ENCODE peak calls at places on chromosomes 11 and 22, in six cellular contexts. One of them, this sample, is unnamed. For H3K4me1, the result is how much of the 10 kb centered on the place peaks cover.

GRCh38 chr22:19357270-19358105 is 66.0 kb upstream of the CLTCL1 start:
- DNase-seq in heart right ventricle: no peak
- DNase-seq in pancreas: no peak
- DNase-seq in esophagus squamous epithelium: no peak
- DNase-seq in cardiac muscle cell: no peak
- DNase-seq in HepG2: no peak
- DNase-seq in this sample: no peak

GRCh38 chr11:64809781-64810241 is 540 bp downstream of the MEN1 start:
- DNase-seq in cardiac muscle cell: peak
- DNase-seq in HepG2: no peak
- DNase-seq in esophagus squamous epithelium: no peak
- DNase-seq in pancreas: peak
- DNase-seq in heart right ventricle: no peak
- DNase-seq in this sample: no peak

GRCh38 chr22:39089928-39090327 is 7.1 kb upstream of the APOBEC3H start:
- DNase-seq in pancreas: no peak
- DNase-seq in HepG2: no peak
- DNase-seq in heart right ventricle: no peak
- DNase-seq in esophagus squamous epithelium: no peak
- DNase-seq in cardiac muscle cell: no peak
- DNase-seq in this sample: no peak

GRCh38 chr22:43151251-43152000 is at the start of gene TSPO:
- DNase-seq in heart right ventricle: peak
- DNase-seq in HepG2: no peak
- DNase-seq in esophagus squamous epithelium: no peak
- DNase-seq in cardiac muscle cell: peak
- DNase-seq in pancreas: peak
- DNase-seq in this sample: peak

GRCh38 chr11:124592627-124593026 is 18.6 kb upstream of the PANX3 start:
- DNase-seq in esophagus squamous epithelium: no peak
- DNase-seq in heart right ventricle: no peak
- DNase-seq in cardiac muscle cell: no peak
- DNase-seq in HepG2: no peak
- DNase-seq in pancreas: no peak
- DNase-seq in this sample: no peak

GRCh38 chr11:17786824-17787525 is 52.4 kb downstream of the KCNC1 start:
- DNase-seq in heart right ventricle: no peak
- DNase-seq in cardiac muscle cell: peak
- DNase-seq in HepG2: no peak
- DNase-seq in esophagus squamous epithelium: no peak
- DNase-seq in pancreas: no peak
- DNase-seq in this sample: no peak

GRCh38 chr11:47569646-47570045 is 4.2 kb downstream of the PTPMT1 start:
- DNase-seq in HepG2: no peak
- DNase-seq in pancreas: no peak
- DNase-seq in heart right ventricle: no peak
- DNase-seq in esophagus squamous epithelium: no peak
- DNase-seq in cardiac muscle cell: no peak
- DNase-seq in this sample: no peak

GRCh38 chr11:110571286-110571685 is 141.0 kb downstream of the ARHGAP20 start:
- DNase-seq in heart right ventricle: no peak
- DNase-seq in cardiac muscle cell: no peak
- DNase-seq in esophagus squamous epithelium: no peak
- DNase-seq in HepG2: no peak
- DNase-seq in pancreas: no peak
- DNase-seq in this sample: no peak

GRCh38 chr22:41563051-41563711 is 2.4 kb downstream of the CSDC2 start:
- DNase-seq in heart right ventricle: no peak
- DNase-seq in esophagus squamous epithelium: no peak
- DNase-seq in pancreas: no peak
- DNase-seq in cardiac muscle cell: peak
- DNase-seq in HepG2: peak
- DNase-seq in this sample: no peak

GRCh38 chr11:1756024-1756561 is 5.7 kb upstream of the IFITM10 start:
- DNase-seq in heart right ventricle: no peak
- DNase-seq in cardiac muscle cell: no peak
- DNase-seq in esophagus squamous epithelium: no peak
- DNase-seq in HepG2: no peak
- DNase-seq in pancreas: no peak
- DNase-seq in this sample: no peak

GRCh38 chr11:108733479-108734116 is 68.7 kb downstream of the DDX10 start:
- DNase-seq in HepG2: no peak
- DNase-seq in esophagus squamous epithelium: no peak
- DNase-seq in pancreas: no peak
- DNase-seq in heart right ventricle: no peak
- DNase-seq in cardiac muscle cell: peak
- DNase-seq in this sample: peak

GRCh38 chr11:16759857-16760256 is 21.4 kb downstream of the C11orf58 start:
- DNase-seq in HepG2: no peak
- DNase-seq in heart right ventricle: no peak
- DNase-seq in cardiac muscle cell: no peak
- DNase-seq in esophagus squamous epithelium: no peak
- DNase-seq in pancreas: no peak
- DNase-seq in this sample: no peak

GRCh38 chr11:35035894-35036408 is 103.0 kb upstream of the CD44 start:
- DNase-seq in heart right ventricle: peak
- DNase-seq in esophagus squamous epithelium: no peak
- DNase-seq in HepG2: no peak
- DNase-seq in cardiac muscle cell: peak
- DNase-seq in pancreas: no peak
- DNase-seq in this sample: no peak

GRCh38 chr11:31799036-31799793 is 11.9 kb downstream of the PAX6 start:
- DNase-seq in heart right ventricle: no peak
- DNase-seq in HepG2: no peak
- DNase-seq in cardiac muscle cell: no peak
- DNase-seq in pancreas: no peak
- DNase-seq in esophagus squamous epithelium: no peak
- DNase-seq in this sample: no peak

GRCh38 chr11:63508009-63508408 is 2.1 kb downstream of the LGALS12 start:
- DNase-seq in HepG2: peak
- DNase-seq in cardiac muscle cell: peak
- DNase-seq in esophagus squamous epithelium: no peak
- DNase-seq in pancreas: peak
- DNase-seq in heart right ventricle: peak
- DNase-seq in this sample: peak

GRCh38 chr22:48693377-48694135 is 1134.1 kb downstream of the BRD1 start:
- DNase-seq in HepG2: peak
- DNase-seq in esophagus squamous epithelium: no peak
- DNase-seq in pancreas: no peak
- DNase-seq in heart right ventricle: no peak
- DNase-seq in cardiac muscle cell: no peak
- DNase-seq in this sample: no peak

GRCh38 chr22:24466831-24467249 is 28.3 kb upstream of the UPB1 start:
- DNase-seq in esophagus squamous epithelium: no peak
- DNase-seq in cardiac muscle cell: peak
- DNase-seq in HepG2: no peak
- DNase-seq in heart right ventricle: peak
- DNase-seq in pancreas: no peak
- DNase-seq in this sample: no peak

GRCh38 chr11:6233984-6234313 is 487 bp downstream of the FHIP1B start:
- DNase-seq in pancreas: no peak
- DNase-seq in cardiac muscle cell: no peak
- DNase-seq in heart right ventricle: peak
- DNase-seq in HepG2: no peak
- DNase-seq in esophagus squamous epithelium: no peak
- DNase-seq in this sample: no peak

GRCh38 chr11:44817207-44817944 is 90.6 kb downstream of the TSPAN18 start:
- DNase-seq in heart right ventricle: no peak
- DNase-seq in esophagus squamous epithelium: no peak
- DNase-seq in HepG2: no peak
- DNase-seq in pancreas: no peak
- DNase-seq in cardiac muscle cell: no peak
- DNase-seq in this sample: no peak

GRCh38 chr22:26945565-26945964 is 288.2 kb downstream of the MIAT start:
- DNase-seq in pancreas: no peak
- DNase-seq in HepG2: no peak
- DNase-seq in heart right ventricle: no peak
- DNase-seq in esophagus squamous epithelium: no peak
- DNase-seq in cardiac muscle cell: no peak
- DNase-seq in this sample: no peak

GRCh38 chr11:1130276-1131032 is 27.3 kb upstream of the MUC5AC start:
- DNase-seq in cardiac muscle cell: no peak
- DNase-seq in esophagus squamous epithelium: no peak
- DNase-seq in heart right ventricle: no peak
- DNase-seq in pancreas: no peak
- DNase-seq in HepG2: no peak
- DNase-seq in this sample: no peak

GRCh38 chr11:65580031-65580692 is 4.3 kb downstream of the EHBP1L1 start:
- DNase-seq in esophagus squamous epithelium: no peak
- DNase-seq in heart right ventricle: no peak
- DNase-seq in pancreas: no peak
- DNase-seq in HepG2: no peak
- DNase-seq in cardiac muscle cell: no peak
- DNase-seq in this sample: no peak

GRCh38 chr11:121889931-121890330 is 226.1 kb downstream of the BLID start:
- DNase-seq in HepG2: no peak
- DNase-seq in esophagus squamous epithelium: no peak
- DNase-seq in heart right ventricle: no peak
- DNase-seq in pancreas: no peak
- DNase-seq in cardiac muscle cell: peak
- DNase-seq in this sample: no peak

GRCh38 chr11:95108159-95108611 is 18.5 kb downstream of the ENDOD1 start:
- DNase-seq in pancreas: no peak
- DNase-seq in heart right ventricle: peak
- DNase-seq in esophagus squamous epithelium: no peak
- DNase-seq in cardiac muscle cell: peak
- DNase-seq in HepG2: no peak
- DNase-seq in this sample: no peak

GRCh38 chr22:18076060-18076497 is 1.7 kb upstream of the PEX26 start:
- DNase-seq in pancreas: peak
- DNase-seq in cardiac muscle cell: peak
- DNase-seq in HepG2: peak
- DNase-seq in heart right ventricle: peak
- DNase-seq in esophagus squamous epithelium: no peak
- DNase-seq in this sample: peak

GRCh38 chr11:2099523-2100316 is 39.5 kb downstream of the IGF2 start:
- DNase-seq in HepG2: no peak
- DNase-seq in esophagus squamous epithelium: no peak
- DNase-seq in cardiac muscle cell: peak
- DNase-seq in pancreas: peak
- DNase-seq in heart right ventricle: no peak
- DNase-seq in this sample: no peak

GRCh38 chr11:87666730-87667129 is 508.5 kb downstream of the RAB38 start:
- DNase-seq in cardiac muscle cell: no peak
- DNase-seq in HepG2: no peak
- DNase-seq in esophagus squamous epithelium: no peak
- DNase-seq in pancreas: no peak
- DNase-seq in heart right ventricle: no peak
- DNase-seq in this sample: no peak

GRCh38 chr11:97772696-97773095 is 1248.1 kb upstream of the CNTN5 start:
- DNase-seq in cardiac muscle cell: peak
- DNase-seq in HepG2: no peak
- DNase-seq in esophagus squamous epithelium: no peak
- DNase-seq in heart right ventricle: no peak
- DNase-seq in pancreas: no peak
- DNase-seq in this sample: no peak

GRCh38 chr11:110712643-110713468 is 619 bp upstream of the ARHGAP20 start:
- DNase-seq in HepG2: no peak
- DNase-seq in cardiac muscle cell: peak
- DNase-seq in heart right ventricle: peak
- DNase-seq in esophagus squamous epithelium: no peak
- DNase-seq in pancreas: no peak
- DNase-seq in this sample: no peak

GRCh38 chr11:10931761-10932700 is 74.2 kb upstream of the ZBED5 start:
- DNase-seq in esophagus squamous epithelium: no peak
- DNase-seq in pancreas: no peak
- DNase-seq in cardiac muscle cell: peak
- DNase-seq in heart right ventricle: no peak
- DNase-seq in HepG2: no peak
- DNase-seq in this sample: no peak
- H3K27ac ChIP-seq in esophagus squamous epithelium: peak
- H3K27ac ChIP-seq in pancreas: peak
- H3K27ac ChIP-seq in cardiac muscle cell: no peak
- H3K27ac ChIP-seq in heart right ventricle: peak
- H3K27ac ChIP-seq in HepG2: no peak
- H3K27ac ChIP-seq in this sample: no peak

DNA sequence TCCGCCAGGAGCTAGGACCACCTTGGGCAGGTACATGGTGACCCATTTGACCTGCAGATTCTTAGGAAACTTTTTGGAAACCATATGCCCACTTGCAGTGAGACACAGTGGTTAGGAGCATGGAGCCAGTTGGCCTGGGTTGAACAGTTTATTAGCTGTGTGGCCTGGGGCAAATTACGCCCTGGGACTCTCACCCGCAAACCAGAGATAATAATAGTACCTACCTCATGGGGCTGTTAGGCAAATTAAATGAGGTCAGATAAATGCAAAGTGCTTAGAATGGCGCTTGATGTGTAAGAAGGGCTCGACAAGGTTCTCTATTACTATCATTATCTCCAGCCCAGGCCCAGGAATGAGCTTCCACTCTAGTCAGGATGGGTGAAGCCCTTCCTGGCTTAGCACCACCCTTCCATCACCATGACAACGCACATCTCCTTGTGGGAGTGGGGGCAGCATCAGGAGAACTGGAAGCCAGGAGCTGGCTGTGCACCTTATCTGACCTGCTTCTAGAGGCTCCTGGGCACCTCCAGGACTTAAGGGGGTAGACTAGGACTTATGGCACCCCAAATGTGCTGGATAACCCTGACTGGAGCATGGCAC is 5.1 kb downstream of the SYT12 start:
- DNase-seq in HepG2: no peak
- DNase-seq in esophagus squamous epithelium: no peak
- DNase-seq in heart right ventricle: no peak
- DNase-seq in cardiac muscle cell: no peak
- DNase-seq in pancreas: no peak
- DNase-seq in this sample: no peak
- H3K4me1 ChIP-seq in HepG2: under half
- H3K4me1 ChIP-seq in esophagus squamous epithelium: under half
- H3K4me1 ChIP-seq in heart right ventricle: under half
- H3K4me1 ChIP-seq in cardiac muscle cell: under half
- H3K4me1 ChIP-seq in pancreas: under half
- H3K4me1 ChIP-seq in this sample: under half

DNA sequence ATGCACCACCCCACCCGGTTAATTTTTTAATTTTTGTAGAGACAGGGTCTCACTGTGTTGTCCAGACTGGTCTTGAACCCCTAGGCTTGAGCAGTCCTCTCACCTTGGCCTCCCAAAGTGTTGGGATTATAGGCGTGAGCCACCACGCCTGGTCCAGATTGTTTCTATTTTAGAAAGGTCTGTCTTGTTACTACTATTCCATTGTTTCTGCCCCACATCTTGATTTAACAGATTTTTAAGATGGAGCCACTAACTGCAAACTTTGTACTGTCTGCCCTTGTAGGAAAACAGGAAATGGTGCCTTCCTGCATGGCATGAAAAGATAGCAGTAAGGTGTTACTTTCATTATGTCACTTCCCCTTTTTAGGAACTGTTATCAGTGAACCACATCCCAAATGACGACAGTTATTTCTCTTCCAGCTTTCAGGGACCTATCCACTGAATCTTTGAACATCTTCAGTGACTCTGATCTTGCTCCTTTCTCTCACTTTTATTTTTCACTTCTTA is 23.2 kb downstream of the TAF1D start:
- DNase-seq in cardiac muscle cell: no peak
- DNase-seq in heart right ventricle: no peak
- DNase-seq in HepG2: no peak
- DNase-seq in esophagus squamous epithelium: no peak
- DNase-seq in pancreas: no peak
- DNase-seq in this sample: no peak
- H3K27ac ChIP-seq in cardiac muscle cell: no peak
- H3K27ac ChIP-seq in heart right ventricle: no peak
- H3K27ac ChIP-seq in HepG2: no peak
- H3K27ac ChIP-seq in esophagus squamous epithelium: no peak
- H3K27ac ChIP-seq in pancreas: no peak
- H3K27ac ChIP-seq in this sample: peak

GRCh38 chr22:23223566-23224317 is 43.4 kb downstream of the BCR start:
- DNase-seq in esophagus squamous epithelium: no peak
- DNase-seq in heart right ventricle: no peak
- DNase-seq in cardiac muscle cell: no peak
- DNase-seq in pancreas: no peak
- DNase-seq in HepG2: peak
- DNase-seq in this sample: no peak
- H3K4me1 ChIP-seq in esophagus squamous epithelium: half or more
- H3K4me1 ChIP-seq in heart right ventricle: half or more
- H3K4me1 ChIP-seq in cardiac muscle cell: under half
- H3K4me1 ChIP-seq in pancreas: under half
- H3K4me1 ChIP-seq in HepG2: half or more
- H3K4me1 ChIP-seq in this sample: under half

This sample was measured in CD4-positive, CD25-positive, alpha-beta regulatory T cell.